ENCODE peak calls at places on chromosome X, in six cellular contexts. T is OCI-LY7; H is aorta; R is gastrocnemius medialis; G is CD8-positive, alpha-beta T cell; E is mucosa of descending colon. L is an unnamed sample. For H3K9me3, the result is how much of the 10 kb centered on the place peaks cover.

GRCh38 chrX:15674899-15675489 is 10.4 kb upstream of the CLTRN start:
- DNase-seq in T (peak), H (peak), R (peak), G (peak), E (peak), L (peak)

GRCh38 chrX:15497865-15498264 is 2.7 kb upstream of the BMX start:
- DNase-seq in T (peak), H (no peak), R (peak), G (peak), E (no peak), L (peak)

GRCh38 chrX:130084651-130085237 is 25.6 kb downstream of the ELF4 start:
- DNase-seq in T (peak), H (no peak), R (no peak), G (no peak), E (no peak), L (no peak)

GRCh38 chrX:37922926-37923325 is 75.6 kb upstream of the DYNLT3 start:
- DNase-seq in T (no peak), H (no peak), R (no peak), G (no peak), E (no peak), L (no peak)

GRCh38 chrX:106874075-106874474 is 29.1 kb downstream of the RIPPLY1 start:
- DNase-seq in T (peak), H (no peak), R (no peak), G (no peak), E (no peak), L (no peak)

GRCh38 chrX:72126048-72126415 is 5.7 kb downstream of the RTL5 start:
- DNase-seq in T (no peak), H (no peak), R (no peak), G (no peak), E (no peak), L (no peak)

GRCh38 chrX:148611993-148612392 is 111.6 kb downstream of the AFF2 start:
- DNase-seq in T (no peak), H (no peak), R (no peak), G (no peak), E (no peak), L (no peak)

GRCh38 chrX:83511208-83511607 is 3.1 kb downstream of the POU3F4 start:
- DNase-seq in T (no peak), H (peak), R (no peak), G (no peak), E (no peak), L (no peak)

GRCh38 chrX:30888526-30889146 is 418 bp downstream of the TAB3 start:
- DNase-seq in T (no peak), H (peak), R (no peak), G (peak), E (no peak), L (peak)

GRCh38 chrX:126551725-126552312 is 795 bp downstream of the DCAF12L1 start:
- DNase-seq in T (no peak), H (no peak), R (no peak), G (no peak), E (peak), L (no peak)

GRCh38 chrX:22534643-22535042 is 261.9 kb downstream of the CBLL2 start:
- DNase-seq in T (no peak), H (peak), R (peak), G (no peak), E (peak), L (no peak)

GRCh38 chrX:72057331-72057730 is 74.4 kb downstream of the RTL5 start:
- DNase-seq in T (no peak), H (no peak), R (no peak), G (no peak), E (no peak), L (no peak)

GRCh38 chrX:48531359-48531954 is 8.1 kb upstream of the TBC1D25 start:
- DNase-seq in T (no peak), H (no peak), R (peak), G (no peak), E (no peak), L (no peak)

GRCh38 chrX:120653000-120653399 is 23.1 kb upstream of the C1GALT1C1 start:
- DNase-seq in T (no peak), H (no peak), R (no peak), G (no peak), E (no peak), L (no peak)

GRCh38 chrX:13387656-13388421 is 68.0 kb upstream of the ATXN3L start:
- DNase-seq in T (no peak), H (no peak), R (no peak), G (no peak), E (no peak), L (no peak)

GRCh38 chrX:28278236-28278635 is 297.0 kb upstream of the DCAF8L1 start:
- DNase-seq in T (no peak), H (no peak), R (no peak), G (no peak), E (no peak), L (no peak)

GRCh38 chrX:23380581-23380980 is 45.9 kb downstream of the PTCHD1 start:
- DNase-seq in T (no peak), H (no peak), R (no peak), G (no peak), E (no peak), L (no peak)

GRCh38 chrX:119755981-119756533 is 2.3 kb upstream of the SOWAHD start:
- DNase-seq in T (peak), H (no peak), R (no peak), G (peak), E (no peak), L (no peak)

GRCh38 chrX:120311632-120312000 is 355 bp upstream of the TMEM255A start:
- DNase-seq in T (no peak), H (no peak), R (no peak), G (no peak), E (no peak), L (no peak)

GRCh38 chrX:18617351-18617750 is 54.6 kb downstream of the RS1 start:
- DNase-seq in T (no peak), H (no peak), R (no peak), G (no peak), E (no peak), L (no peak)

GRCh38 chrX:42948723-42949122 is 170.8 kb upstream of the PPP1R2C start:
- DNase-seq in T (no peak), H (no peak), R (no peak), G (peak), E (no peak), L (no peak)

GRCh38 chrX:13899607-13900006 is 82.7 kb upstream of the GPM6B start:
- DNase-seq in T (no peak), H (no peak), R (peak), G (no peak), E (no peak), L (no peak)

GRCh38 chrX:10617186-10617963 is 3.0 kb downstream of the MID1 start:
- DNase-seq in T (no peak), H (no peak), R (no peak), G (no peak), E (no peak), L (no peak)

GRCh38 chrX:41475611-41476241 is 28.6 kb downstream of the NYX start:
- DNase-seq in T (no peak), H (no peak), R (no peak), G (no peak), E (no peak), L (no peak)

GRCh38 chrX:107571296-107571998 is 56.9 kb upstream of the PRPS1 start:
- DNase-seq in T (no peak), H (no peak), R (peak), G (no peak), E (no peak), L (no peak)

GRCh38 chrX:104309169-104309568 is 54.4 kb upstream of the ESX1 start:
- DNase-seq in T (no peak), H (no peak), R (no peak), G (no peak), E (no peak), L (no peak)

GRCh38 chrX:134396174-134396573 is 63.8 kb upstream of the HPRT1 start:
- DNase-seq in T (peak), H (no peak), R (no peak), G (no peak), E (no peak), L (no peak)

GRCh38 chrX:80576815-80577533 is 156.7 kb downstream of the TENT5D start:
- DNase-seq in T (no peak), H (peak), R (peak), G (no peak), E (no peak), L (no peak)

GRCh38 chrX:79511799-79512198 is 144.7 kb upstream of the ITM2A start:
- DNase-seq in T (no peak), H (no peak), R (no peak), G (no peak), E (no peak), L (no peak)

GRCh38 chrX:17738002-17738713 is 865 bp downstream of the SCML1 start:
- DNase-seq in T (no peak), H (peak), R (peak), G (peak), E (peak), L (peak)

GRCh38 chrX:107676559-107677378 is 48.5 kb downstream of the PRPS1 start:
- DNase-seq in T (peak), H (peak), R (peak), G (peak), E (peak), L (peak)

GRCh38 chrX:8579602-8580001 is 115.0 kb downstream of the VCX3B start:
- DNase-seq in T (no peak), H (no peak), R (no peak), G (no peak), E (no peak), L (no peak)

GRCh38 chrX:26562156-26562555 is 346.2 kb downstream of the MAGEB5 start:
- DNase-seq in T (no peak), H (no peak), R (no peak), G (no peak), E (no peak), L (no peak)

GRCh38 chrX:138031715-138032114 is 465.8 kb downstream of the ZIC3 start:
- DNase-seq in T (no peak), H (no peak), R (no peak), G (no peak), E (no peak), L (no peak)

GRCh38 chrX:4091046-4091760 is 377.8 kb upstream of the PRKX start:
- DNase-seq in T (no peak), H (no peak), R (no peak), G (no peak), E (no peak), L (no peak)
- H3K9me3 ChIP-seq in T (under half), H (under half), R (under half), G (under half), E (under half), L (under half)

GRCh38 chrX:54248309-54248708 is 65.3 kb upstream of the FAM120C start:
- DNase-seq in T (peak), H (no peak), R (no peak), G (no peak), E (no peak), L (no peak)
- H3K9me3 ChIP-seq in T (under half), H (under half), R (under half), G (under half), E (under half), L (under half)

GRCh38 chrX:2224141-2224540 is 276.6 kb downstream of the DHRSX start:
- DNase-seq in T (no peak), H (peak), R (no peak), G (no peak), E (no peak), L (no peak)

GRCh38 chrX:2224597-2225235 is 276.1 kb downstream of the DHRSX start:
- DNase-seq in T (no peak), H (peak), R (no peak), G (no peak), E (no peak), L (no peak)

GRCh38 chrX:2226182-2226581 is 274.6 kb downstream of the DHRSX start:
- DNase-seq in T (no peak), H (peak), R (no peak), G (no peak), E (no peak), L (no peak)

GRCh38 chrX:2220296-2220695 is 280.5 kb downstream of the DHRSX start:
- DNase-seq in T (no peak), H (no peak), R (no peak), G (no peak), E (no peak), L (no peak)

GRCh38 chrX:2220829-2221567 is 279.8 kb downstream of the DHRSX start:
- DNase-seq in T (no peak), H (peak), R (no peak), G (no peak), E (no peak), L (no peak)
- H3K9me3 ChIP-seq in T (under half), H (under half), R (under half), G (under half), E (under half), L (under half)

DNA sequence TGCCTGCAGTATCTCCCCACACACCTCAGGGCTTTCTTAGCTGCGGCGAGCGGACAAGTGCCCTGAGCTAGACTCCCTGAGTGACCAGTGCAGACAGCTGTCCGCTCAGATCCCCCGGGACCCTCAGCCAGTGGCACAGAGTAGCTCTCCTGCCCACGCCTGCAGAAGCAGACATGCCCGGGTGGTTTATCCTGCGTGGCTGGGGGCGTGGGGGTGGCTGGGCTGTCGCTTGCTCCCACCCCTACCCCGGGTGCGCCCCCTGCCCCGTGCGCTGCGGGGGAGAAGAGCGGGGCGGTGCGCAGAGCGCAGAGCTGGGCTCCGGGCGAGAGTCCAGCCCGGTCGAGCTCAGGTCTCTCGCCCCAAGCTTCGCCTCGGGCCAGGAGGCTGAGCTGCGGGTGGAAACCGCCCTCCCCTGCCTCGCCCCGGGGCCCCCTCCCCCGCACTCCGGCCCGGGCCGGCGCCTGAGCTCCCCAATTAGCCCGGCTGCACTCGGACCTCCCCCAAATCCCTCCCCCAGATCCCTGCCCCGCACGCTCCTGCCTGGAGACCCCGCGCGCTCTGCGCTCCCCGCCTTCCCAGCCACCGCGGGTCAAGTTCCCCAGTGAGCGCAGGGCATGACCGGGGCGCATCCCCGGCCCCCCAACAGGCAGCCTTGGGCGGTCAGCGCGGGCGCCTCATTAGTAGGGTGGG is 11.7 kb upstream of the SHOX start:
- DNase-seq in T (no peak), H (peak), R (no peak), G (no peak), E (no peak), L (no peak)
- H3K9me3 ChIP-seq in T (under half), H (under half), R (under half), G (under half), E (under half), L (under half)

DNA sequence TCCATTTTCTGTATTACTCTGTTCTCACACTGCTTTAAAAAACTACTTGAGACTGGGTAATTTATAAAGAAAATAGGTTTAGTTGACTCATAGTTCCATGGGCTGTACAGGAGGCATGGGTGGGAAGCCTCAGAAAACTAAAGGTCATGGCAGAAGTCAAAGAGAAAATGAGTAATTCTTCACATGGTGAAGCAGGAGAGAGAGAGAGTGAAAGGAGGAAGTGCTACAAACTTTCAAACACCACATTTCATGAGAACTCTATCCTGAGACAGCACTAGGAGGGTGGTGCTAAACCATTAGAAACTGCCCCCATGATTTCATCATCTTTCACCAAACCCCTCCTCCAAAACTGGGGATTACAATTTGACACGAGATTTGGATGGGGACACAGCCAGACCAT is 108.0 kb upstream of the PBDC1 start:
- DNase-seq in T (no peak), H (no peak), R (no peak), G (no peak), E (no peak), L (no peak)
- H3K9me3 ChIP-seq in T (under half), H (under half), R (under half), G (under half), E (under half), L (under half)

GRCh38 chrX:145396612-145397011 is 149.3 kb downstream of the SPANXN1 start:
- DNase-seq in T (no peak), H (no peak), R (no peak), G (no peak), E (no peak), L (no peak)
- H3K9me3 ChIP-seq in T (under half), H (under half), R (under half), G (under half), E (under half), L (under half)

DNA sequence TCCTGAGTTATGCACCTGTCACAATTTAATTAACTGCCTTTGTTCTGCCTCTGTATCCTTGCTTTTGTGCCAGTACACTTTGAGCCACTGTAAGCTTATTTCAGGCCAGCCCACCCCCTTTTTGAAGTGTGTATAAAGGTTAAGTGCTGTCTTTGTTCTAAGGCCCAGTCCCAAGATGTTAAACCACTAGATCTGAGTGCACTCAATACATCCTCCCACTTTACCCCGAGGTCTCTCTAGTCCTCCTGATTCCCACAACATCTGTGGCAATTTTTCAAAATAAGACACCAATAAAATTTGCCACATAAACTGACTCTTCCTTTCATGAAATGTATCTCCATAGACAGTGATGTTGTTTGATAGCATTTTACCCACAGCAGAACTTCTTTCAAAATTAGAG is 124.1 kb upstream of the SPIN4 start:
- DNase-seq in T (peak), H (no peak), R (no peak), G (no peak), E (no peak), L (no peak)
- H3K9me3 ChIP-seq in T (under half), H (under half), R (under half), G (under half), E (under half), L (under half)

DNA sequence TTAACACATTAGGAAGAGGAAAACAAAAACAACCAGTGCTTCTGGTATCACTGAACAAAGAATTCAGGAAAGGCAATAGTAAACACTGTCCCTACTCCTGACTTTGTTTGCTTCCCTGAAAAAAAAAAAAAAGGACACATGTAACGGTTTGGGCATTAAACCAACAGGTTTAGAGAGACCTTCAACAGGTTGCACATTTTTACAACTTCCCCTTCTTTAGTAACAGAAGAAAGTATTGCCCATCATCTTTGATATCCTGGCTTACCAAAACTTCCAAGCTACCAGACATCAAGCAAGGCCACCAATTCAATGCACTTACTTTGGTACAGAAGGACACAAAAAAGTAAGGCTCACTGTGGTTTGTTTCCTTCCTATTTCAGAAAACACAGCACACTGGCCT is 131.9 kb upstream of the MAP3K15 start:
- DNase-seq in T (no peak), H (no peak), R (no peak), G (no peak), E (no peak), L (no peak)
- H3K9me3 ChIP-seq in T (under half), H (under half), R (under half), G (under half), E (under half), L (under half)

L was measured in T-helper 17 cell.